ENCODE peak calls at places on chromosomes 1 and 21, in five cellular contexts. X is HCT116, Y is GM12878, L is K562, Z is H1. S is an unnamed sample.
A peak's percentile ranks its signal among the peaks of the same experiment; 100 is the strongest.

GRCh38 chr1:171841931-171842723 is 829 bp downstream of the DNM3 start:
- DNase-seq in X (no peak), Y (no peak), L (no peak), Z (peak; percentile 71), S (no peak)

GRCh38 chr21:31945576-31945975 is 72.8 kb downstream of the HUNK start:
- DNase-seq in X (no peak), Y (no peak), L (no peak), Z (no peak), S (no peak)

GRCh38 chr1:109472779-109473178 is 6.4 kb downstream of the SYPL2 start:
- DNase-seq in X (no peak), Y (no peak), L (no peak), Z (no peak), S (no peak)

GRCh38 chr1:158055854-158056253 is 62.4 kb downstream of the KIRREL1 start:
- DNase-seq in X (no peak), Y (no peak), L (no peak), Z (no peak), S (no peak)

GRCh38 chr1:169012416-169012815 is 94.1 kb upstream of the ATP1B1 start:
- DNase-seq in X (no peak), Y (peak; percentile 73), L (no peak), Z (no peak), S (no peak)

GRCh38 chr1:14334336-14335176 is 263.9 kb upstream of the KAZN start:
- DNase-seq in X (no peak), Y (no peak), L (peak; percentile 73), Z (no peak), S (no peak)

GRCh38 chr1:90823686-90824085 is 106.6 kb upstream of the BARHL2 start:
- DNase-seq in X (no peak), Y (no peak), L (no peak), Z (no peak), S (no peak)

GRCh38 chr1:14095001-14095400 is 395.0 kb downstream of the PRDM2 start:
- DNase-seq in X (peak; percentile 6), Y (no peak), L (peak; percentile 57), Z (no peak), S (no peak)

GRCh38 chr1:7070389-7071029 is 285.3 kb downstream of the CAMTA1 start:
- DNase-seq in X (peak; percentile 18), Y (peak; percentile 3), L (peak; percentile 70), Z (peak; percentile 81), S (peak; percentile 43)

GRCh38 chr21:23496729-23497128 is 2110.6 kb downstream of the MRPL39 start:
- DNase-seq in X (no peak), Y (no peak), L (no peak), Z (no peak), S (no peak)

GRCh38 chr1:21100496-21100895 is 76.2 kb downstream of the EIF4G3 start:
- DNase-seq in X (no peak), Y (no peak), L (no peak), Z (no peak), S (no peak)

GRCh38 chr1:219498666-219499065 is 114.2 kb downstream of the ZC3H11B start:
- DNase-seq in X (no peak), Y (no peak), L (no peak), Z (no peak), S (no peak)

GRCh38 chr1:20600156-20600555 is 11.3 kb downstream of the CDA start:
- DNase-seq in X (no peak), Y (no peak), L (no peak), Z (no peak), S (no peak)

GRCh38 chr1:97630281-97630680 is 290.6 kb downstream of the DPYD start:
- DNase-seq in X (no peak), Y (no peak), L (no peak), Z (no peak), S (no peak)

DNA sequence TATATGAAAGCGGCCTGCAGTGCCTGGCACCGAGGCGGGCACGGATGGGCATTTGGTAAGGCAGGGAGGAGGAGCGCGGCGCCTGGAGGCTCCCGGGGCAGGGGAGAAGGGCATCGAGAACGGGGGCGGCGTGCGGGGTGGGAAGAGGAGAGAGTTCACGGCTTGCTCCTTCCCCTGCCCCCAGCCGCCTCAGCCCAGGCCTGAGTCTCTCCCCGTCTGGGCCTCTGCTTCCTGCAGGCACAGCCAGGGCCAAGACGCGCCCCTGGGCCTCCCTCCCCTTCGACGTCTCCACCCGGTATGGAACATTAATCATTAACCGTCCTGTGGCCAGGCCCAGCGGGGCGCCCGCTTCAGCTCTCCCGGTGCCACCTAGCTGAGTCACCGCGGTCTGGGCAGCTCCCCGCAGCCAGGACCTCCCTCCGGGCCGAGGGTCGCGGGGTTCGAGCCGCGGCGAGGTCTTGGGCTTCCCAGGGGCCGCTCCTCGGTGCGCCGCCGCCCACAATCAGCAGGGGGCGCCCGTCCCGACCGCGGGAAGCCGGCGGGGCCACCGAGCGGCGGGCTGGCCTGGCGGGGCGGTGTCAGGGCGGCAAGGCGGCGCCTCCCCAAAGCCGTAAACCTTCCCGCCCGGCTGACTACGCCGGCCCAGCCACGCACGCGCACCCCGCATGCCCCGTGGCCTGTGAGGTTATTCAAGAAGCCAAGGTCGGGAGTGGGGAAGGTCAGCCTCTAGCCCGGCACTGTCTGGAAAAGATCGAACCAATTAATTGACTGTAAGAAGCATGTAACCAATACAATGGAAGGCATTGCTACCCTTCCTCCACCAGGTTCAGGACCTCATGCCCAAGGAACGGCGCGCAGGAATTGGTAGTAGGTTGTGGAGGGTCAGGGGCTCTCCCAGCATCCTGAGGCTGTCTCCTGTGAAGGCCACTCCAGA is 23.4 kb upstream of the RD3 start:
- DNase-seq in X (peak; percentile 93), Y (no peak), L (peak; percentile 93), Z (peak; percentile 91), S (peak; percentile 88)
- TF ChIP-seq ZNF274 in X (no peak), Y (no peak), L (no peak), Z (no peak), S (no peak)

DNA sequence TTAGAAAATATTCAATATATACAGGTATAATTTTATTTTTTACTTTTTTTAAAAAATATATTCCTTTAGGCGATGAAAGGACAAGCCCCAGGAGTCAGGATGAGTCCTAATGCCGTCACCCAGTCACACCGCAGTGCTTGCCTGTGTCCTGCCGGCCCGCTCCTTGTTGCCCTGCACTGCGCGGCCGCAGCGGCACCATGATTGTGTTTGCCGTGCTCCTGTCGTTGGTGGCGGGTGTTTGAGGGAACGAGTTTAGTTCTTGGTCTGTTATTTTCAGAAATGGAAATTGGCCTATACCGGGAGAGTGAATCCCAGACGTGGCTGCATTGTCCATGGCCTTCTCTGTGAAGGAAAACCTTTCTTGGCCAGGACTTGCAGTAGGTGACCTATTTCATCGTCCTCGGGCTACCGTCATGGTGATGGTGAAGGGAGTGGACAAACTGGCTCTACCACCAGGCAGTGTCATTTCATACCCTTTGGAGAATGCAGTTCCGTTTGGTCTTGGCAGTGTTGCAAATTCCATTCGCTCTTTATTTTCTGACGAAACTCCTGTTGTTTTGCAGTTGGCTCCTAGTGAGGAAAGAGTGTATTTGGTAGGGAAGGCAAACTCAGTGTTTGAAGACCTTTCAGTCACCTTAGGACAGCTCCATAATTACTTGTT is 45.9 kb upstream of the CRB1 start:
- DNase-seq in X (no peak), Y (no peak), L (no peak), Z (no peak), S (no peak)
- TF ChIP-seq CEBPB in X (no peak), Y (no peak), L (no peak), Z (no peak), S (no peak)

DNA sequence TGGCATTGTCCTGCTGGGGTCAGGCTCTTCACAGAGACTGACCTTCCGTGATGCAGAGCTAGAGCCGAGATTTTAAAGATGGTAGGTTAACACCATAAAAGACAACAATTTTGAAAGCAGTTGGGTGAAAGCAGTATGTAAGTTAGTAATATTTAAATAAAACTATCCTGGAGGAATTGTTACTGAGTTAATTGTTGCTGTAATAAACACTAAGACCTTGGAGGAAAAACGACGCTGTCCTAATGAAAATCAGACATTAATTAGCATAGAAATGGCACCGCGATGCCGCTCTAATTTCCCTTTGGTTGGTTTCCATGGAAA is 662 bp upstream of the ANP32E start:
- DNase-seq in X (no peak), Y (no peak), L (no peak), Z (no peak), S (no peak)
- H3K79me2 ChIP-seq in X (peaks cover 39% of the 10 kb centered on the region), Y (peaks cover 42% of the 10 kb centered on the region), L (peaks cover 50% of the 10 kb centered on the region), Z (peaks cover 42% of the 10 kb centered on the region), S (peaks cover 37% of the 10 kb centered on the region)

GRCh38 chr1:28002600-28002999 is 42.8 kb downstream of the XKR8 start:
- DNase-seq in X (no peak), Y (no peak), L (peak; percentile 45), Z (no peak), S (no peak)

GRCh38 chr1:27993241-27993640 is 33.5 kb downstream of the XKR8 start:
- DNase-seq in X (no peak), Y (no peak), L (no peak), Z (no peak), S (no peak)

GRCh38 chr1:27994060-27994459 is 34.3 kb downstream of the XKR8 start:
- DNase-seq in X (no peak), Y (no peak), L (no peak), Z (no peak), S (no peak)

DNA sequence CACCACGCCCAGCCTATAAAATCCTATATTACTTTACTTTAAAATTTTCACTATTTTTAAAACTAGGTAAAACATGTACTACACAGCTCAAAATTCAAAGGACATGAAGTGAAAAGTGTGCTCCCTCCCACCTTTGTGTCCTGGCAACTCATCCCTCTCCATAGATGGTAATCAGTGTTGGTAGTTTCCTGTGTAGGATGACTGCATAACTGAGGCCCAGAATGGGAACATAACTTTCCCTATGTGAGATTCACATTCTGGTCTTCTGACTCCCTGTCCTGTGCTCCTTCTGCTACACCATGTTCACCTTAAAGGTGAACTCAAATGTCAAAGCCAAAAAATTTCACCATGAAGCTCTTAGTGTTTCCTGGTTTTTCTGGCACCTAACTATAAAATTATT is 39.3 kb downstream of the XKR8 start:
- DNase-seq in X (no peak), Y (no peak), L (no peak), Z (no peak), S (no peak)
- TF ChIP-seq ZNF274 in X (no peak), Y (no peak), L (no peak), Z (no peak), S (no peak)

DNA sequence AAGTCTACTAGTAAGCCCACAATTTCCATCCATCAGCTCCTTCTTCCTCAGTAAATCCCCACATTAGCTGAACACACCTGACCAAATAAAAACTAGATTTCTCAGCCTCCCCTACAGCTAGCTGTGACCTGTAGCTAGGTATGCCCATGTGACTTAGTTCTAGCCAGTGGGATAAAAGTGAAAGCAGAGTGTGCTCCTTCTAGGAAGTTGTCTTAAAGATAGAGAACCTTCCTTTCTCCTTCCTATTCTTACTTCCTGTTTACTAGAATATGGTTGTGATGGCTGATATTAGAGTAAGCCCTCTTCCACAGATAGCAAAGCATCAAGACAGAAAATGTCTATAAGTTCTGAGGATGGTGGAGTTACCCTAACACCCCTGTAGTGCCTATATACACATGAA is 67.0 kb downstream of the PIK3R3 start:
- DNase-seq in X (peak; percentile 18), Y (no peak), L (peak; percentile 22), Z (no peak), S (no peak)
- TF ChIP-seq CEBPB in X (no peak), Y (no peak), L (no peak), Z (no peak), S (no peak)

GRCh38 chr1:165742194-165742593 is 26.5 kb downstream of the TMCO1 start:
- DNase-seq in X (no peak), Y (no peak), L (no peak), Z (no peak), S (no peak)
- H3K79me2 ChIP-seq in X (no peaks in the 10 kb centered on the region), Y (peaks cover 1% of the 10 kb centered on the region), L (no peaks in the 10 kb centered on the region), Z (no peaks in the 10 kb centered on the region), S (no peaks in the 10 kb centered on the region)

DNA sequence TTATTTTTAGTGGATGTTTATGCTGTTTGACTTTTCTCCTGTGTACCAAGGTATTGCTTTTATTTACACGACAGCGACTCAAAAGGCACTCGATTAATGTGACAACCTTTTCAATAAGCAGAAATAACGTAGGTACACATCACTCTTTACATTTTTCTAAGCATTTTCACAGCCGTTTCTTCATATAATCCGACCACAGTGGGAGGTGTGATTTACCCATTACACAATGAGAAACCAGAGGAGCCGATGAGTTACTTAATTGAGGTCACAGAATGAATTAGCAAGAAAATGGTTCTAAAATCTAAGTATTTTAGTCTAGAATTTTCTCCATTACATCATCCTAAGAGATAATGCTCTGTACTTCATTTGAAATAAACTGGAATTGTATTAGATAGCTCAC is 71.5 kb downstream of the UMODL1 start:
- DNase-seq in X (no peak), Y (no peak), L (no peak), Z (no peak), S (no peak)
- TF ChIP-seq ZNF274 in X (no peak), Y (no peak), L (no peak), Z (no peak), S (no peak)